ENCODE peak calls at places on chromosomes 3 and 15, in ten cellular contexts. T, U, S, X, E, R, O, Q, H and Y are unnamed samples.

GRCh38 chr15:52114656-52115055 is 2.1 kb upstream of the BCL2L10 start:
- DNase-seq in H (no peak), R (no peak), T (no peak), U (no peak), O (peak; percentile 13), E (no peak), S (no peak), Q (peak; percentile 34), X (no peak), Y (no peak)

GRCh38 chr15:58903232-58903631 is 30.2 kb downstream of the SLTM start:
- DNase-seq in E (no peak), U (no peak), T (no peak), H (no peak), S (no peak), R (no peak), O (no peak), Q (no peak), X (no peak), Y (no peak)

GRCh38 chr3:72054976-72055375 is 270.0 kb upstream of the PROK2 start:
- DNase-seq in O (no peak), T (no peak), Q (no peak), S (no peak), E (no peak), X (no peak), R (no peak), H (no peak), U (no peak), Y (no peak)

GRCh38 chr3:81951106-81951505 is 189.7 kb upstream of the GBE1 start:
- DNase-seq in X (no peak), E (no peak), R (no peak), H (no peak), U (no peak), O (no peak), Q (no peak), T (no peak), S (no peak), Y (no peak)

GRCh38 chr3:133276594-133276993 is 123.3 kb upstream of the BFSP2 start:
- DNase-seq in R (no peak), Q (peak; percentile 47), O (no peak), X (no peak), S (no peak), E (no peak), T (no peak), U (no peak), H (no peak), Y (no peak)

GRCh38 chr3:148319161-148319915 is 378.4 kb upstream of the AGTR1 start:
- DNase-seq in S (no peak), O (no peak), X (no peak), U (no peak), Q (no peak), R (no peak), H (no peak), E (no peak), T (no peak), Y (no peak)

GRCh38 chr3:93969443-93969842 is 4.3 kb downstream of the PROS1 start:
- DNase-seq in E (no peak), O (no peak), Q (no peak), R (no peak), U (no peak), H (no peak), S (peak; percentile 46), T (no peak), X (no peak), Y (no peak)

GRCh38 chr3:140342668-140343067 is 335.2 kb upstream of the TRIM42 start:
- DNase-seq in U (no peak), E (no peak), X (no peak), Q (no peak), T (no peak), S (no peak), H (no peak), R (no peak), O (no peak), Y (no peak)

GRCh38 chr3:4852780-4853748 is 126.2 kb upstream of the BHLHE40 start:
- DNase-seq in H (no peak), S (peak; percentile 42), U (no peak), O (no peak), T (no peak), E (no peak), Q (no peak), X (no peak), R (no peak), Y (no peak)

GRCh38 chr3:101940521-101940992 is 91.2 kb downstream of the NFKBIZ start:
- DNase-seq in E (no peak), T (no peak), H (no peak), X (peak; percentile 31), Q (no peak), R (peak; percentile 55), O (no peak), S (peak; percentile 45), U (no peak), Y (peak; percentile 18)

GRCh38 chr3:107045791-107046190 is 331.4 kb upstream of the CCDC54 start:
- DNase-seq in E (no peak), U (no peak), T (no peak), O (no peak), H (no peak), X (no peak), Q (no peak), R (no peak), S (no peak), Y (no peak)

GRCh38 chr3:176055851-176056250 is 1141.4 kb downstream of the TBL1XR1 start:
- DNase-seq in O (no peak), E (no peak), Q (no peak), T (no peak), S (no peak), X (no peak), H (no peak), R (no peak), U (no peak), Y (no peak)

GRCh38 chr3:172194702-172195392 is 155.5 kb downstream of the FNDC3B start:
- DNase-seq in H (no peak), T (no peak), E (peak; percentile 24), O (no peak), Q (peak; percentile 59), X (peak; percentile 43), R (no peak), U (no peak), S (peak; percentile 97), Y (no peak)